ENCODE peak calls at places on chromosomes 16 and 17, in eight cellular contexts. H is astrocyte of the spinal cord, O is colonic mucosa, R is HL-60, G is GM12865, D is heart left ventricle, C is BE2C, W is AG10803. L is an unnamed sample.

GRCh38 chr17:51152766-51153209 is 571 bp upstream of the NME1 start:
- DNase-seq in H (no peak), O (peak), R (no peak), G (no peak), D (no peak), C (no peak), W (no peak), L (peak)

GRCh38 chr16:9323170-9323569 is 231.7 kb downstream of the HAPSTR1 start:
- DNase-seq in H (no peak), O (no peak), R (no peak), G (no peak), D (no peak), C (no peak), W (no peak), L (no peak)

GRCh38 chr17:12571606-12572005 is 94.1 kb upstream of the MYOCD start:
- DNase-seq in H (no peak), O (no peak), R (no peak), G (no peak), D (no peak), C (no peak), W (no peak), L (no peak)

GRCh38 chr17:47207143-47208067 is 1.7 kb upstream of the MYL4 start:
- DNase-seq in H (no peak), O (peak), R (no peak), G (no peak), D (no peak), C (no peak), W (no peak), L (no peak)

GRCh38 chr17:59558953-59559352 is 6.5 kb upstream of the DHX40 start:
- DNase-seq in H (peak), O (no peak), R (no peak), G (no peak), D (no peak), C (no peak), W (peak), L (peak)

GRCh38 chr17:50871898-50872297 is 5.7 kb upstream of the TOB1 start:
- DNase-seq in H (no peak), O (no peak), R (no peak), G (no peak), D (no peak), C (no peak), W (no peak), L (no peak)

GRCh38 chr16:60929-61878 is 7.6 kb downstream of the SNRNP25 start:
- DNase-seq in H (no peak), O (no peak), R (no peak), G (no peak), D (no peak), C (peak), W (no peak), L (no peak)

GRCh38 chr16:52861614-52862022 is 191.1 kb downstream of the CHD9NB start:
- DNase-seq in H (no peak), O (peak), R (no peak), G (no peak), D (no peak), C (peak), W (no peak), L (peak)

GRCh38 chr17:14361945-14362508 is 61.1 kb downstream of the HS3ST3B1 start:
- DNase-seq in H (no peak), O (no peak), R (no peak), G (no peak), D (no peak), C (no peak), W (no peak), L (no peak)

DNA sequence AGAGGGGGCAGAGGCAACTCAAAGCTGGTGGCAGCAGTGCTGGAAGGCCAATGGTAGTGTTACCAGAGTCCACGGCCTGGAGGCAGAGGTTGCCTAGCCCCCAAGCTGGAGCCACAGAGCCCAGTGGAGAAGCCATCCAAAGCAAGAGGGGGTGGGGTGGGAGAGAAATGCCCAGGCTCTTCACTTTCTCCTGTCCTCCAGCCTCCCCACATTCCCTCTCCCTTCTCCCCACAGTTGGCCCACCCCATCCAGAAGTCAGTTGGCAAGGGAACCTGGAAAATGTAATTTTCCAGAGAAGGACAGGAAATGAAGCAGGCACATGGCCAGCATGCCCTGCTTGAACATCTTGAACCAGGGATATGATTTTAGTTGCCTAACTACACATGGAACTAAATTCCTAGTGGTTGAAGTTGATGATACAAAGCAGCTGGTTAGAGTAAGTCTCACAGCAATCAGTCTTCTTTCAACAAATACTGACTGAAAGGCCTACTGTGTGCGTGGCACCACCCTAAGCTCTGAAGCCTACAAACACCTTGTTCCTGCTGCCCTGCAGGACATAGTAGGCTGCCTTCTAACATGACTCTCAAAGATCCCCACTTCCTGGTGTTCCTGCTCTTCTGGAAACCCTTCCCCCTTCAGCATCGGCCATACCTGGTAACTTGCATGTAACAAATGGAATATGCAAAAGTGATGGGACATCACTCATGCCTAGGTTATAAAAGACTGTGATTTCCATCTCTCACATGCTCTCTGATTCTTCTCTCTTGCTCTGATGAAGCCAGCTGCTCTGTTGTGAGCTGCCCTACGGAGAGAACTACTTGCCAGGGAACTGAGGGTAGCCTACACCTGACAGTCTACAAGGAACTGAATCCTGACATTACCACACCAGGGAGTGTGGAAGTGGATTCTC is 73.1 kb upstream of the IRX6 start:
- DNase-seq in H (no peak), O (no peak), R (no peak), G (no peak), D (no peak), C (no peak), W (peak), L (no peak)
- TF ChIP-seq CTCF in H (no peak), O (no peak), R (no peak), G (no peak), D (no peak), C (no peak), W (no peak), L (no peak)

DNA sequence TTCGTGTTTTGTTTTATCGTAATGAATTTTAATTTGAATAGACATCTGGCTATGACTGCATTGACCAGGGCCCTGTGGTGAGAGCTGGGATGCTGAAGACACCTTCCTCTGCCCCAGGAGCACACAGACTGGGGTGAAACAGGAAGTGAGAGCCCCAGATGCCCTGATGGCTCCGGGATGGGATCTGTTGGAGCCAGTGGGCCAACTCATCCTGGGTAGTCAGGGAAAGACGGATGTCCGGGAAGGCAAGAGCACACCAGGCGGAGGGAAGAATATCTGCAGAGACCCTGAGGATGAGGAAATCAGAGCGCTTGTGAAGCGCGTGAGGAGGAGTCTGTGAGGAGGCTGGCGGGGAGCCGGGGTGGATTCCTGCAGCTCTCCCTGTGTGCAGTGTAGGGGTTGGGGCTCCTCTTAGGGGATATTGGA is 71.5 kb upstream of the LGALS9 start:
- DNase-seq in H (peak), O (peak), R (no peak), G (no peak), D (peak), C (no peak), W (peak), L (peak)
- H3K4me3 ChIP-seq in H (no peak), O (no peak), R (no peak), G (no peak), D (peak), C (no peak), W (peak), L (peak)

GRCh38 chr17:58541249-58541648 is 26.8 kb upstream of the MTMR4 start:
- DNase-seq in H (no peak), O (no peak), R (no peak), G (peak), D (no peak), C (no peak), W (no peak), L (no peak)
- TF ChIP-seq CTCF in H (peak), O (no peak), R (peak), G (peak), D (no peak), C (peak), W (peak), L (peak)

DNA sequence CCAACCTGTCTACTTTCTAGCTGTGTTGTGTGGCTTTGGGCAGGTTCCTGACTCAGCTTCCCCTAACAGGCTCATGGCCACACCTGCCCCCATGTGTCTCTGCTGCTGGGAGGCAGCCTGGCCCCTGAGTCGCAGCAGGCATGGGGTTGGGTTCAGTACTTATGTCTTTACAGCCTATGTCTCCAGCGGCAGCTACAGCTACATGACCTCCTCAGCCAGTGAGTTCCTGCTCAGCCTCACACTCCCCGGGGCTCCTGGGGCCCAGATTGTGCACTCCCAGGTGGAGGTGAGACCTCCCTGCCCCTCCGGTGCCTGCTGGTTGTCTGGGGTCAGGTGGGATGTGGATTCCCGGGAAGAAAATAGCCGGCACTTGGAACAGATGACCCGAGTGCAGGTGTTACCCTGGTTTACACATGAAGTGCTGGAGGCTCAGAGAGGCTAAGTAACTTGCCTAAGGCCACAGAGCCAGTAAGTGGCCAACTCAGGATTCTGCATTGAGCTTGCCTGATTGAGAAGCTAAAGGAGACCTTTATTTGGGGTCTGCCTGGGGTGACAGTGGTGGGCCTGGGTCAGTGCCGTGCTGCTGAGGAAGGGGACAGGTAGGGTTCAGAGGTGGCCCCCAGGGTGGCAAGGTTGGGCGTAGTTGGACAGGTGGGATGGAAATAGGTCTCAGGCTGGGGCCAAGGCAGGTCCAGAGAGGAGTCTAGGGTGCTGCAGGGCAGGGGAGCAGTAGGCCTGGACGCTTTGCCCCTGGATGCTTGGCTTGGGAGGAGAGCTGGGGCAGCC is 15.9 kb downstream of the FCSK start:
- DNase-seq in H (no peak), O (no peak), R (no peak), G (no peak), D (no peak), C (no peak), W (no peak), L (no peak)
- H3K4me3 ChIP-seq in H (no peak), O (no peak), R (no peak), G (no peak), D (no peak), C (no peak), W (no peak), L (no peak)

L was measured in fibroblast of pulmonary artery.